ENCODE peak calls at places on chromosomes 1 and 21, in six cellular contexts. R is cardiac muscle cell, K is occipital lobe, W is Daoy, Z is breast epithelium, J is NCI-H2029. N is an unnamed sample.

GRCh38 chr1:182809414-182809957 is 19.9 kb downstream of the NPL start:
- DNase-seq in W (no peak), K (no peak), R (no peak), Z (no peak), J (no peak), N (no peak)

GRCh38 chr21:41680444-41681335 is 86.2 kb downstream of the RIPK4 start:
- DNase-seq in R (no peak), J (peak), Z (no peak), W (no peak), K (no peak), N (no peak)

GRCh38 chr1:35507947-35508346 is 49.3 kb downstream of the KIAA0319L start:
- DNase-seq in J (no peak), R (no peak), K (no peak), Z (no peak), W (no peak), N (no peak)

GRCh38 chr1:91018006-91018405 is 3.8 kb downstream of the ZNF644 start:
- DNase-seq in R (no peak), K (no peak), Z (no peak), J (no peak), W (no peak), N (no peak)

GRCh38 chr1:55214214-55214902 is 806 bp downstream of the USP24 start:
- DNase-seq in Z (no peak), J (peak), K (peak), R (peak), W (peak), N (no peak)

GRCh38 chr1:201274616-201275265 is 8.6 kb upstream of the PKP1 start:
- DNase-seq in R (no peak), J (no peak), W (no peak), K (no peak), Z (no peak), N (no peak)

GRCh38 chr1:61447339-61448016 is 277.5 kb downstream of the TM2D1 start:
- DNase-seq in J (no peak), Z (no peak), W (no peak), K (no peak), R (no peak), N (no peak)

GRCh38 chr1:185343306-185343705 is 26.3 kb upstream of the IVNS1ABP start:
- DNase-seq in K (no peak), Z (no peak), W (no peak), J (no peak), R (no peak), N (no peak)

GRCh38 chr1:15617874-15618684 is 821 bp downstream of the DDI2 start:
- DNase-seq in J (peak), K (no peak), R (peak), W (peak), Z (peak), N (no peak)

GRCh38 chr21:44924611-44925010 is 3.9 kb upstream of the ITGB2 start:
- DNase-seq in W (no peak), Z (no peak), R (no peak), J (no peak), K (no peak), N (no peak)

GRCh38 chr1:198788561-198789064 is 149.8 kb downstream of the PTPRC start:
- DNase-seq in W (peak), Z (no peak), J (no peak), R (peak), K (no peak), N (peak)

GRCh38 chr1:62725981-62726588 is 37.9 kb upstream of the DOCK7 start:
- DNase-seq in R (no peak), Z (no peak), K (no peak), J (no peak), W (no peak), N (no peak)

GRCh38 chr1:52125727-52126359 is 16.0 kb upstream of the ZFYVE9 start:
- DNase-seq in W (no peak), Z (no peak), R (no peak), J (no peak), K (no peak), N (no peak)

GRCh38 chr21:42691901-42692559 is 38.6 kb downstream of the PDE9A start:
- DNase-seq in J (no peak), R (no peak), K (no peak), W (no peak), Z (no peak), N (no peak)

GRCh38 chr1:42979888-42980800 is 21.5 kb upstream of the SLC2A1 start:
- DNase-seq in Z (no peak), J (no peak), R (no peak), K (no peak), W (no peak), N (no peak)

GRCh38 chr21:31329431-31330143 is 14.5 kb downstream of the TIAM1 start:
- DNase-seq in R (no peak), W (no peak), Z (no peak), J (no peak), K (no peak), N (no peak)

GRCh38 chr1:22739648-22740385 is 29.2 kb downstream of the EPHB2 start:
- DNase-seq in Z (no peak), J (no peak), W (peak), K (no peak), R (no peak), N (peak)

GRCh38 chr1:22850681-22851080 is 122.0 kb downstream of the LACTBL1 start:
- DNase-seq in J (no peak), K (peak), Z (no peak), R (no peak), W (no peak), N (no peak)

GRCh38 chr1:247386695-247387094 is 29.3 kb upstream of the NLRP3 start:
- DNase-seq in R (no peak), Z (no peak), W (peak), K (no peak), J (no peak), N (peak)

GRCh38 chr21:18602711-18603110 is 199.1 kb upstream of the TMPRSS15 start:
- DNase-seq in J (no peak), Z (no peak), R (no peak), W (no peak), K (no peak), N (no peak)

GRCh38 chr1:235954306-235955283 is 87.9 kb upstream of the LYST start:
- DNase-seq in Z (no peak), W (no peak), J (no peak), R (no peak), K (no peak), N (peak)

N was measured in brain microvascular endothelial cell.